ENCODE peak calls at places on chromosomes 12 and 14, in five cellular contexts. I is ELF-1, H is SW 1271, G is caudate nucleus, C is GM23338. T is an unnamed sample.

GRCh38 chr14:49950275-49951250 is 57.7 kb downstream of the ARF6 start:
- DNase-seq in I (no peak), H (no peak), G (no peak), C (no peak), T (no peak)

GRCh38 chr12:101414533-101415119 is 7.1 kb upstream of the ARL1 start:
- DNase-seq in I (peak), H (no peak), G (no peak), C (peak), T (no peak)

GRCh38 chr14:106459971-106460730 is 933.8 kb downstream of the TMEM121 start:
- DNase-seq in I (peak), H (no peak), G (no peak), C (peak), T (no peak)

GRCh38 chr12:92493816-92494215 is 209.0 kb upstream of the PLEKHG7 start:
- DNase-seq in I (no peak), H (no peak), G (no peak), C (no peak), T (no peak)

GRCh38 chr12:57726884-57727757 is 11.4 kb downstream of the AGAP2 start:
- DNase-seq in I (peak), H (no peak), G (no peak), C (peak), T (no peak)

GRCh38 chr14:103508521-103508920 is 14.1 kb downstream of the CKB start:
- DNase-seq in I (no peak), H (no peak), G (no peak), C (no peak), T (peak)

GRCh38 chr14:104343690-104344640 is 205.6 kb downstream of the KIF26A start:
- DNase-seq in I (peak), H (no peak), G (no peak), C (peak), T (peak)

GRCh38 chr12:27969901-27970390 is 2.6 kb downstream of the PTHLH start:
- DNase-seq in I (peak), H (peak), G (no peak), C (peak), T (peak)

GRCh38 chr14:24463806-24464785 is 21.5 kb upstream of the SDR39U1 start:
- DNase-seq in I (no peak), H (no peak), G (no peak), C (no peak), T (no peak)

GRCh38 chr12:58140395-58140794 is 199.0 kb downstream of the ATP23 start:
- DNase-seq in I (no peak), H (no peak), G (no peak), C (no peak), T (no peak)

GRCh38 chr12:62468935-62469334 is 2.3 kb downstream of the MON2 start:
- DNase-seq in I (no peak), H (no peak), G (no peak), C (no peak), T (no peak)

GRCh38 chr12:121238086-121238485 is 28.2 kb downstream of the P2RX4 start:
- DNase-seq in I (no peak), H (no peak), G (no peak), C (no peak), T (no peak)

GRCh38 chr12:102465762-102466560 is 14.4 kb downstream of the IGF1 start:
- DNase-seq in I (peak), H (no peak), G (no peak), C (no peak), T (no peak)

T was measured in sigmoid colon.